ENCODE peak calls at places on chromosomes 16 and 17, in five cellular contexts. One of them, this sample, is unnamed.

GRCh38 chr16:80759419-80760162 is 44.8 kb downstream of the CDYL2 start:
- DNase-seq in GM12878: no peak
- DNase-seq in H1: no peak
- DNase-seq in HepG2: no peak
- DNase-seq in A549: no peak
- DNase-seq in this sample: no peak

GRCh38 chr17:70352834-70353233 is 183.5 kb downstream of the KCNJ2 start:
- DNase-seq in A549: no peak
- DNase-seq in HepG2: no peak
- DNase-seq in GM12878: no peak
- DNase-seq in H1: no peak
- DNase-seq in this sample: no peak

GRCh38 chr17:45370949-45371413 is 54.2 kb upstream of the MAP3K14 start:
- DNase-seq in GM12878: no peak
- DNase-seq in A549: peak; percentile 48
- DNase-seq in HepG2: no peak
- DNase-seq in H1: no peak
- DNase-seq in this sample: no peak

GRCh38 chr17:61072648-61073047 is 327.0 kb upstream of the TBX2 start:
- DNase-seq in H1: no peak
- DNase-seq in GM12878: no peak
- DNase-seq in A549: no peak
- DNase-seq in HepG2: no peak
- DNase-seq in this sample: no peak

GRCh38 chr17:49315551-49315951 is 46.5 kb downstream of the ZNF652 start:
- DNase-seq in H1: peak; percentile 62
- DNase-seq in A549: peak; percentile 97
- DNase-seq in GM12878: peak; percentile 66
- DNase-seq in HepG2: peak; percentile 78
- DNase-seq in this sample: peak; percentile 66

GRCh38 chr16:80725566-80726162 is 78.7 kb downstream of the CDYL2 start:
- DNase-seq in A549: no peak
- DNase-seq in H1: no peak
- DNase-seq in HepG2: no peak
- DNase-seq in GM12878: no peak
- DNase-seq in this sample: no peak

GRCh38 chr16:87701505-87701921 is 64.3 kb downstream of the KLHDC4 start:
- DNase-seq in H1: no peak
- DNase-seq in GM12878: no peak
- DNase-seq in A549: no peak
- DNase-seq in HepG2: no peak
- DNase-seq in this sample: no peak

GRCh38 chr17:77204531-77204930 is 63.8 kb downstream of the SEC14L1 start:
- DNase-seq in A549: no peak
- DNase-seq in H1: no peak
- DNase-seq in HepG2: no peak
- DNase-seq in GM12878: no peak
- DNase-seq in this sample: no peak

GRCh38 chr16:15973460-15973859 is 24.0 kb downstream of the ABCC1 start:
- DNase-seq in H1: no peak
- DNase-seq in HepG2: no peak
- DNase-seq in GM12878: no peak
- DNase-seq in A549: no peak
- DNase-seq in this sample: no peak

GRCh38 chr16:1903220-1903574 is 15.0 kb downstream of the HS3ST6 start:
- DNase-seq in A549: no peak
- DNase-seq in H1: no peak
- DNase-seq in HepG2: no peak
- DNase-seq in GM12878: no peak
- DNase-seq in this sample: no peak

GRCh38 chr16:10514369-10515055 is 65.9 kb downstream of the EMP2 start:
- DNase-seq in GM12878: no peak
- DNase-seq in HepG2: peak; percentile 73
- DNase-seq in A549: peak; percentile 40
- DNase-seq in H1: peak; percentile 71
- DNase-seq in this sample: peak; percentile 57

GRCh38 chr17:82528484-82529265 is 9.1 kb downstream of the FOXK2 start:
- DNase-seq in A549: peak; percentile 82
- DNase-seq in H1: no peak
- DNase-seq in GM12878: no peak
- DNase-seq in HepG2: no peak
- DNase-seq in this sample: no peak

GRCh38 chr17:15999141-15999973 is at the start of the genes TTC19 and ZSWIM7:
- DNase-seq in HepG2: peak; percentile 92
- DNase-seq in H1: peak; percentile 99
- DNase-seq in GM12878: peak; percentile 83
- DNase-seq in A549: peak; percentile 99
- DNase-seq in this sample: peak; percentile 96

GRCh38 chr16:22694887-22695382 is 119.0 kb upstream of the HS3ST2 start:
- DNase-seq in HepG2: no peak
- DNase-seq in H1: no peak
- DNase-seq in A549: no peak
- DNase-seq in GM12878: no peak
- DNase-seq in this sample: no peak

GRCh38 chr16:11256657-11257130 is 690 bp upstream of the SOCS1 start:
- DNase-seq in HepG2: no peak
- DNase-seq in GM12878: no peak
- DNase-seq in A549: peak; percentile 38
- DNase-seq in H1: no peak
- DNase-seq in this sample: peak; percentile 67

GRCh38 chr17:50195196-50195865 is 6.1 kb downstream of the COL1A1 start:
- DNase-seq in A549: no peak
- DNase-seq in GM12878: no peak
- DNase-seq in HepG2: no peak
- DNase-seq in H1: no peak
- DNase-seq in this sample: no peak

GRCh38 chr16:5851583-5851982 is 754.0 kb upstream of the EEF2KMT start:
- DNase-seq in H1: no peak
- DNase-seq in A549: no peak
- DNase-seq in HepG2: no peak
- DNase-seq in GM12878: no peak
- DNase-seq in this sample: no peak

GRCh38 chr17:81684442-81684911 is 666 bp downstream of the HGS start:
- DNase-seq in H1: no peak
- DNase-seq in HepG2: peak; percentile 44
- DNase-seq in A549: peak; percentile 77
- DNase-seq in GM12878: no peak
- DNase-seq in this sample: peak; percentile 61

DNA sequence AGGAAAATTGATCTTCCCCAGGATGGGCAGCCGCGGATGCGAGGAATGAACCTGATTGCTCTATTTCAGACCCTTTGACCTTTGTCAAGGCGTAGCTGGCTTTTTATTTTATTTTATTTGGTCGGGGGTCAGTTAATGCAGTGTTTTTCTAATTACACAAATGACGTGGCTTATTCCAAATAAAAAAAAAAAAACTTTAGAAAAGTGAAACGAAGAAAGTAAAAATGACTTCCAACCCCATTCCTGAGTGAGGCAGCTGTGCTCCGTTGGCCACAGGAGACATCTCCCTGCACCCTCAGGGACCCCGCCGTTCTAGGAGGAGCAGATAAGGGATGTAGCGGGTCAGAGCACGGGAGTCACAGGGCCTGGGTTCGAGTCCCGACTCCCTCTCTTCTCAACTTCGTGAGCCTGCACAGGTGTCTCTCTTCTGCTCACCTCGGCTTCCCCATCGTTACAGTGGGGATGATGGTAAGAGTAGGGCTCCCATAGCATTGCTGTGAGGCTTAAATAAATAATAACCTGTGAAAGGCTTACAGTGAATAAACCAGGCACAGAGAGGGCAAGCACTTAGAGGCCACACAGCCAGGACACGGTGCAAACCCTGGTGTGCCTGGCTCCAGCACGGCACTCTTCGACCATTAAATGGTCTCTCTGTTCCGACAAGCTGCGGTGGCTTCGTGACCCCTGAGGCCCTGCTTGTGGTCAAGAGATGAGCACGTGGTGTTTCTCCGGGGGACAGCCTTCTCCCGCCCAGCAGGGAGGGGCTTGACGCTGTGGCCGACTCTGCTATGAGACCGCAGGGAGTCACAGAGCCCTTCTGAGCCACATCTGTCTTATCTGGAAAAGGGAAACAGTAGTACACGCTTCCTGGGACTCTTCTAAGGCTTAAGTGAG is 10.2 kb downstream of the FOXF1 start:
- DNase-seq in H1: no peak
- DNase-seq in A549: no peak
- DNase-seq in GM12878: no peak
- DNase-seq in HepG2: no peak
- DNase-seq in this sample: peak; percentile 34
- TF ChIP-seq CTCF in H1: no peak
- TF ChIP-seq CTCF in A549: no peak
- TF ChIP-seq CTCF in GM12878: no peak
- TF ChIP-seq CTCF in HepG2: no peak
- TF ChIP-seq CTCF in this sample: no peak

DNA sequence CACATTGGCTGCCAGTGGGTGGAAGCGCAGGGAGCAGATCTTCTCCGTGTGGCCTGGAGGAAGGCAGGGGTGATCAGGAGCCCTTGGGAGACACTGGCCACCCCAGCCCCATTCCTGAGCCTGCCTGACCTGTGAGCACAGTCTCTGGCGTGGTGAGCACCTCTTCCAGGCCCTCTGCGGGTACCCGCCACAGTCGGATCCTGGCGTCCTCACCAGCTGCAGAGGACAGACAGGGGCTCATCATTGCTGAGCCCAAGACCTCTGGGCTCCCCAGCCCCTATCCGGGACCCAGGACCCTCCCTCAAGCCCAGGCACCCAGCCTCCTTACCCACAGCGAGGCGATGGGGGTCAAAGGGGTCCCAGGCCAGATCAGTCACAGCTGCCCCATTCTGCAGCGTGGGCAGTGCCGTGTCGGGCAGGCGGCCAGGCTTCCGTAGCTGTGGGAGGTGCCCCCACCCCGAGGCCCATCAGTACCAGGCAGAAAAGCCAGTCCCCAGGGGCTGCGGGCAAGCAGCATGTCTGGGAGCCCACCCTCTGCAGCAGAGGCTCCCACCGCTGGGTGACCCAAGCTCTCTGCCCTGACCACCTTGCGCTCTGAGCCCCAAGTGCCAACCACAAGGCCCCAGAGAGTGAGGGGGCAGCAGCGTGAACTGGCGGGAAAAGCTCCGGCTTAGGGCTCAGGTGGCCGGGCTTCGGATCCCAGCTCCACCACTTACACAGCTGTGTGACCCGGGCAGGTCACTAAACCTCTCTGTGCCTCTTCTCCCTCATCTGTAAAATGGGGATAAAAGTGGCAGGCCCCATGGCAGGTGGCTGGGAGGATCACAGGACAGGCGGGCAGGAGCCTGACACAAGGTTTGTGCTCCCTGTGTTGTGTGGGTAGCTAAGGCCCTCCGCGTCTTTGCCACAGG is 10.2 kb upstream of the PAM16 start:
- DNase-seq in A549: no peak
- DNase-seq in HepG2: no peak
- DNase-seq in GM12878: no peak
- DNase-seq in H1: no peak
- DNase-seq in this sample: no peak
- TF ChIP-seq HDAC2 in A549: no peak
- TF ChIP-seq HDAC2 in HepG2: no peak
- TF ChIP-seq HDAC2 in GM12878: no peak
- TF ChIP-seq HDAC2 in H1: no peak
- TF ChIP-seq HDAC2 in this sample: no peak

GRCh38 chr16:84156342-84156784 is 11.3 kb downstream of the DNAAF1 start:
- DNase-seq in HepG2: no peak
- DNase-seq in A549: no peak
- DNase-seq in GM12878: no peak
- DNase-seq in H1: no peak
- DNase-seq in this sample: no peak
- TF ChIP-seq CTCF in HepG2: no peak
- TF ChIP-seq CTCF in A549: no peak
- TF ChIP-seq CTCF in GM12878: peak; percentile 3
- TF ChIP-seq CTCF in H1: no peak
- TF ChIP-seq CTCF in this sample: peak; percentile 14

GRCh38 chr17:27479838-27480237 is 23.6 kb downstream of the KSR1 start:
- DNase-seq in H1: no peak
- DNase-seq in A549: no peak
- DNase-seq in HepG2: no peak
- DNase-seq in GM12878: no peak
- DNase-seq in this sample: no peak
- TF ChIP-seq HDAC2 in H1: no peak
- TF ChIP-seq HDAC2 in A549: no peak
- TF ChIP-seq HDAC2 in HepG2: no peak
- TF ChIP-seq HDAC2 in GM12878: no peak
- TF ChIP-seq HDAC2 in this sample: no peak

GRCh38 chr17:51585514-51586104 is 325.3 kb downstream of the UTP18 start:
- DNase-seq in H1: peak; percentile 62
- DNase-seq in A549: peak; percentile 7
- DNase-seq in HepG2: peak; percentile 30
- DNase-seq in GM12878: no peak
- DNase-seq in this sample: no peak
- TF ChIP-seq CTCF in H1: peak; percentile 89
- TF ChIP-seq CTCF in A549: peak; percentile 58
- TF ChIP-seq CTCF in HepG2: peak; percentile 80
- TF ChIP-seq CTCF in GM12878: no peak
- TF ChIP-seq CTCF in this sample: peak; percentile 34

DNA sequence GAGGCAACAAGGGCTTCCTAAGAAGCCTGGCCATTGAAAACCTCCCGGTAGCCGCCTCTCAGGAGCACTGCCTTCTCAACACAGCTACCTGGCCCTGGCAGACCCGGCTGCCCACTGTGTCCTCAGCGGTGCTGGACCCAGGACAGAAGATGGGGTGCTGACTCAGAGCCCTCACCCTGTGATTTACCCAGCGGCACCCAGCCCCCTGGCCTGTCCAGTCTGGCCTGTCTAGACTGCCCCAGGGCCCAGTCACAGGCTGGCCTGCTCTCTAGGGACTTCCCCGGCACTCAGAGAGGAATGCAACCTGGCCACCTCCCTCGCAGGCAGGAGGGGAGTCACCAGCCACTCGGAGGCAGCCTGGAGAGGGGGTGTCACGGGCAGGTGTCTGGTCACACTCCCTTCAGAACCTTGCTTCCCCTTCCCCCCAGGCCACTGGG is 20.1 kb downstream of the PIEZO1 start:
- DNase-seq in H1: no peak
- DNase-seq in A549: no peak
- DNase-seq in HepG2: no peak
- DNase-seq in GM12878: no peak
- DNase-seq in this sample: no peak
- TF ChIP-seq HDAC2 in H1: no peak
- TF ChIP-seq HDAC2 in A549: no peak
- TF ChIP-seq HDAC2 in HepG2: no peak
- TF ChIP-seq HDAC2 in GM12878: no peak
- TF ChIP-seq HDAC2 in this sample: no peak

GRCh38 chr17:39952665-39953470 is 9.9 kb upstream of the GSDMA start:
- DNase-seq in HepG2: peak; percentile 94
- DNase-seq in A549: peak; percentile 97
- DNase-seq in GM12878: peak; percentile 79
- DNase-seq in H1: peak; percentile 97
- DNase-seq in this sample: peak; percentile 98

GRCh38 chr17:39951924-39952664 is 10.7 kb upstream of the GSDMA start:
- DNase-seq in HepG2: no peak
- DNase-seq in H1: no peak
- DNase-seq in GM12878: no peak
- DNase-seq in A549: no peak
- DNase-seq in this sample: no peak

GRCh38 chr17:39953471-39953888 is 9.3 kb upstream of the GSDMA start:
- DNase-seq in H1: no peak
- DNase-seq in GM12878: peak; percentile 41
- DNase-seq in HepG2: no peak
- DNase-seq in A549: no peak
- DNase-seq in this sample: no peak

GRCh38 chr17:39955726-39956225 is 7.0 kb upstream of the GSDMA start:
- DNase-seq in A549: no peak
- DNase-seq in GM12878: no peak
- DNase-seq in H1: no peak
- DNase-seq in HepG2: no peak
- DNase-seq in this sample: no peak

GRCh38 chr17:39954876-39955275 is 7.9 kb upstream of the GSDMA start:
- DNase-seq in A549: no peak
- DNase-seq in GM12878: no peak
- DNase-seq in HepG2: peak; percentile 44
- DNase-seq in H1: no peak
- DNase-seq in this sample: no peak
- TF ChIP-seq CTCF in A549: no peak
- TF ChIP-seq CTCF in GM12878: no peak
- TF ChIP-seq CTCF in HepG2: peak; percentile 48
- TF ChIP-seq CTCF in H1: peak; percentile 24
- TF ChIP-seq CTCF in this sample: no peak